ENCODE peak calls at places on chromosomes 1 and 21, in nine cellular contexts. F is fibroblast of mammary gland; S is naive thymus-derived CD4-positive, alpha-beta T cell; B is CD8-positive, alpha-beta T cell; P is astrocyte of the spinal cord; D is right atrium auricular region; G is endodermal cell; M is PC-3; T is adipocyte. Q is an unnamed sample.
A peak's percentile ranks its signal among the peaks of the same experiment; 100 is the strongest.

GRCh38 chr21:43686811-43687565 is 27.6 kb downstream of the RRP1B start:
- DNase-seq in F (no peak), S (no peak), B (no peak), P (no peak), D (no peak), G (no peak), M (no peak), T (no peak), Q (no peak)

GRCh38 chr1:111943056-111943455 is 46.4 kb downstream of the KCND3 start:
- DNase-seq in F (no peak), S (no peak), B (no peak), P (no peak), D (no peak), G (no peak), M (no peak), T (no peak), Q (no peak)

GRCh38 chr1:182614796-182615451 is 10.7 kb upstream of the RGS16 start:
- DNase-seq in F (peak; percentile 87), S (peak; percentile 26), B (no peak), P (peak; percentile 87), D (peak; percentile 91), G (peak; percentile 86), M (peak; percentile 40), T (peak; percentile 95), Q (peak; percentile 77)

GRCh38 chr1:20662110-20662475 is 924 bp upstream of the DDOST start:
- DNase-seq in F (no peak), S (no peak), B (no peak), P (no peak), D (no peak), G (no peak), M (no peak), T (no peak), Q (no peak)

GRCh38 chr1:71351438-71351837 is 270.6 kb upstream of the ZRANB2 start:
- DNase-seq in F (peak; percentile 79), S (no peak), B (no peak), P (peak; percentile 72), D (no peak), G (no peak), M (peak; percentile 90), T (peak; percentile 92), Q (no peak)

GRCh38 chr1:154019280-154019679 is 28.7 kb downstream of the RPS27 start:
- DNase-seq in F (no peak), S (no peak), B (no peak), P (no peak), D (no peak), G (no peak), M (no peak), T (no peak), Q (no peak)

GRCh38 chr1:101373570-101373969 is 136.8 kb downstream of the S1PR1 start:
- DNase-seq in F (no peak), S (no peak), B (no peak), P (no peak), D (no peak), G (no peak), M (no peak), T (no peak), Q (no peak)

GRCh38 chr1:200877839-200878551 is 5.2 kb downstream of the GPR25 start:
- DNase-seq in F (no peak), S (no peak), B (no peak), P (no peak), D (peak; percentile 40), G (peak; percentile 44), M (no peak), T (no peak), Q (no peak)

GRCh38 chr1:81877940-81878339 is 77.2 kb downstream of the ADGRL2 start:
- DNase-seq in F (no peak), S (no peak), B (no peak), P (peak; percentile 19), D (no peak), G (no peak), M (no peak), T (peak; percentile 20), Q (no peak)

GRCh38 chr1:116987256-116987555 is 14.4 kb upstream of the CD101 start:
- DNase-seq in F (no peak), S (peak; percentile 85), B (peak; percentile 43), P (no peak), D (no peak), G (no peak), M (no peak), T (no peak), Q (no peak)

GRCh38 chr1:24027838-24028468 is 47.8 kb upstream of the SRSF10 start:
- DNase-seq in F (peak; percentile 72), S (peak; percentile 45), B (no peak), P (peak; percentile 72), D (no peak), G (no peak), M (peak; percentile 74), T (peak; percentile 83), Q (no peak)

GRCh38 chr1:219041819-219042218 is 131.9 kb upstream of the LYPLAL1 start:
- DNase-seq in F (peak; percentile 41), S (no peak), B (no peak), P (peak; percentile 68), D (no peak), G (no peak), M (no peak), T (no peak), Q (no peak)

GRCh38 chr1:113534130-113534817 is 144.0 kb downstream of the MAGI3 start:
- DNase-seq in F (peak; percentile 80), S (no peak), B (no peak), P (peak; percentile 70), D (no peak), G (no peak), M (no peak), T (peak; percentile 71), Q (no peak)

GRCh38 chr1:222167111-222167510 is 380.8 kb downstream of the HHIPL2 start:
- DNase-seq in F (peak; percentile 97), S (no peak), B (no peak), P (peak; percentile 87), D (no peak), G (peak; percentile 87), M (peak; percentile 85), T (peak; percentile 68), Q (no peak)

GRCh38 chr1:51898090-51898734 is 19.7 kb upstream of the NRDC start:
- DNase-seq in F (peak; percentile 93), S (no peak), B (no peak), P (peak; percentile 87), D (no peak), G (no peak), M (peak; percentile 88), T (peak; percentile 54), Q (no peak)

GRCh38 chr21:22278366-22278765 is 1280.2 kb downstream of the NCAM2 start:
- DNase-seq in F (no peak), S (no peak), B (no peak), P (no peak), D (no peak), G (no peak), M (peak; percentile 51), T (no peak), Q (no peak)
- H3K4me3 ChIP-seq in F (no peak overlapping the region), S (no peak overlapping the region), B (no peak overlapping the region), P (no peak overlapping the region), D (no peak overlapping the region), G (no peak overlapping the region), M (no peak overlapping the region), T (no peak overlapping the region), Q (no peak overlapping the region)

DNA sequence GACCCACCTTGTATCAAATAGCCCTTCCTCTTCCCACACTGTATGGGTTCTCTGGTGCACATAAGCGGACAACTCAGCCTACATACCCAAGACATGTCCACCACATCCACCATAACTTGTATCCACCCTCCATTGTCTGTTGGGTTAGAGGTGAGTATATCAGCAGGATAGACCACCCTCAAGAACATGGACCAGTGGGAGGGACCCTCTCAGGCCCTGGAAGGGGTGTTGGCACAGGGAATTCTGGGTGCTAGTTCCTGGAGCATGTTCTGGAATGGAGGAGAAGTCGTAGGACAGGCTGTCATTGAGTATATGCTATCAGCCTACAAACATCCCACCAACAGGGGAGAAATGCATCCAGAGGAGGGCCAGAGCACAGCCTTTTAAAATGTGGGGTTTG is 7.4 kb downstream of the CD55 start:
- DNase-seq in F (no peak), S (no peak), B (no peak), P (no peak), D (no peak), G (no peak), M (no peak), T (no peak), Q (no peak)
- H3K4me3 ChIP-seq in F (no peak overlapping the region), S (no peak overlapping the region), B (no peak overlapping the region), P (no peak overlapping the region), D (no peak overlapping the region), G (no peak overlapping the region), M (no peak overlapping the region), T (no peak overlapping the region), Q (no peak overlapping the region)

GRCh38 chr1:3397311-3397710 is 57.2 kb upstream of the ARHGEF16 start:
- DNase-seq in F (no peak), S (no peak), B (no peak), P (no peak), D (no peak), G (no peak), M (no peak), T (no peak), Q (no peak)

GRCh38 chr1:3396411-3396810 is 58.1 kb upstream of the ARHGEF16 start:
- DNase-seq in F (no peak), S (no peak), B (no peak), P (no peak), D (no peak), G (no peak), M (no peak), T (no peak), Q (no peak)

GRCh38 chr1:3393024-3393986 is 61.2 kb upstream of the ARHGEF16 start:
- DNase-seq in F (no peak), S (no peak), B (no peak), P (no peak), D (peak; percentile 71), G (peak; percentile 87), M (no peak), T (no peak), Q (no peak)

GRCh38 chr1:3391711-3392110 is 62.8 kb upstream of the ARHGEF16 start:
- DNase-seq in F (no peak), S (no peak), B (no peak), P (no peak), D (no peak), G (peak; percentile 70), M (no peak), T (no peak), Q (no peak)

GRCh38 chr1:3393987-3394920 is 60.2 kb upstream of the ARHGEF16 start:
- DNase-seq in F (no peak), S (no peak), B (no peak), P (no peak), D (no peak), G (no peak), M (no peak), T (no peak), Q (no peak)
- H3K4me3 ChIP-seq in F (no peak overlapping the region), S (no peak overlapping the region), B (no peak overlapping the region), P (no peak overlapping the region), D (peak overlapping the region; percentile 46), G (peak overlapping the region; percentile 30), M (no peak overlapping the region), T (peak overlapping the region; percentile 59), Q (peak overlapping the region; percentile 35)

DNA sequence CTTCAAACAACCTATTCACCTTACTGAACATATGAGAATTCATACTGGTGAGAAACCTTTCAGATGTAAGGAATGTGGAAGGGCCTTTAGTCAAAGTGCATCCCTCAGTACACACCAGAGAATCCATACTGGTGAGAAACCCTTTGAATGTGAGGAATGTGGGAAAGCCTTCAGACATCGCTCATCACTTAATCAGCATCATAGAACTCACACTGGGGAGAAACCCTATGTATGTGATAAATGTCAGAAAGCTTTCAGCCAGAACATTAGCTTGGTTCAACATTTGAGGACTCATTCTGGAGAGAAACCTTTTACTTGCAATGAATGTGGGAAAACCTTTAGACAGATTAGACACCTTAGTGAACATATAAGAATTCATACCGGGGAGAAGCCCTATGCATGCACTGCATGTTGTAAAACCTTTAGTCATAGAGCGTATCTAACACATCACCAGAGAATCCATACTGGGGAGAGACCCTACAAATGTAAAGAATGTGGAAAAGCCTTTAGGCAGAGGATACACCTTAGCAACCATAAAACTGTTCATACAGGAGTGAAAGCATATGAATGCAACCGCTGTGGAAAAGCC is 13.2 kb upstream of the EXO5 start:
- DNase-seq in F (peak; percentile 5), S (no peak), B (no peak), P (peak; percentile 8), D (no peak), G (no peak), M (no peak), T (no peak), Q (no peak)
- H3K4me3 ChIP-seq in F (no peak overlapping the region), S (no peak overlapping the region), B (no peak overlapping the region), P (no peak overlapping the region), D (no peak overlapping the region), G (peak overlapping the region; percentile 61), M (no peak overlapping the region), T (peak overlapping the region; percentile 37), Q (no peak overlapping the region)

Q was measured in gastrocnemius medialis.